ENCODE peak calls at places on chromosomes 4 and X, in six cellular contexts. One of them, this sample, is unnamed.

GRCh38 chrX:87805829-87806490 is 288.4 kb downstream of the KLHL4 start:
- DNase-seq in heart right ventricle: peak; percentile 3
- DNase-seq in left ventricle myocardium inferior: no peak
- DNase-seq in brain microvascular endothelial cell: no peak
- DNase-seq in AG04449: no peak
- DNase-seq in heart left ventricle: no peak
- DNase-seq in this sample: peak; percentile 7

GRCh38 chr4:165398570-165398969 is 19.8 kb downstream of the CPE start:
- DNase-seq in heart right ventricle: no peak
- DNase-seq in left ventricle myocardium inferior: no peak
- DNase-seq in brain microvascular endothelial cell: peak; percentile 76
- DNase-seq in AG04449: no peak
- DNase-seq in heart left ventricle: no peak
- DNase-seq in this sample: peak; percentile 69

GRCh38 chrX:77814210-77814609 is 28.2 kb upstream of the ATRX start:
- DNase-seq in heart right ventricle: no peak
- DNase-seq in left ventricle myocardium inferior: no peak
- DNase-seq in brain microvascular endothelial cell: no peak
- DNase-seq in AG04449: no peak
- DNase-seq in heart left ventricle: no peak
- DNase-seq in this sample: no peak

GRCh38 chr4:35151816-35152572 is 1092.3 kb downstream of the ARAP2 start:
- DNase-seq in heart right ventricle: no peak
- DNase-seq in left ventricle myocardium inferior: no peak
- DNase-seq in brain microvascular endothelial cell: no peak
- DNase-seq in AG04449: no peak
- DNase-seq in heart left ventricle: no peak
- DNase-seq in this sample: no peak

GRCh38 chrX:67787196-67787595 is 243.4 kb downstream of the AR start:
- DNase-seq in heart right ventricle: no peak
- DNase-seq in left ventricle myocardium inferior: no peak
- DNase-seq in brain microvascular endothelial cell: no peak
- DNase-seq in AG04449: no peak
- DNase-seq in heart left ventricle: no peak
- DNase-seq in this sample: no peak

GRCh38 chr4:3481113-3481531 is 18.0 kb downstream of the DOK7 start:
- DNase-seq in heart right ventricle: no peak
- DNase-seq in left ventricle myocardium inferior: no peak
- DNase-seq in brain microvascular endothelial cell: no peak
- DNase-seq in AG04449: no peak
- DNase-seq in heart left ventricle: no peak
- DNase-seq in this sample: no peak

GRCh38 chrX:26203556-26203955 is 11.3 kb downstream of the MAGEB6 start:
- DNase-seq in heart right ventricle: no peak
- DNase-seq in left ventricle myocardium inferior: no peak
- DNase-seq in brain microvascular endothelial cell: no peak
- DNase-seq in AG04449: no peak
- DNase-seq in heart left ventricle: no peak
- DNase-seq in this sample: no peak

GRCh38 chr4:139857021-139857420 is 191.4 kb downstream of the MGST2 start:
- DNase-seq in heart right ventricle: no peak
- DNase-seq in left ventricle myocardium inferior: no peak
- DNase-seq in brain microvascular endothelial cell: no peak
- DNase-seq in AG04449: no peak
- DNase-seq in heart left ventricle: no peak
- DNase-seq in this sample: no peak

GRCh38 chrX:154731881-154732280 is 19.0 kb downstream of the GAB3 start:
- DNase-seq in heart right ventricle: no peak
- DNase-seq in left ventricle myocardium inferior: no peak
- DNase-seq in brain microvascular endothelial cell: peak; percentile 52
- DNase-seq in AG04449: no peak
- DNase-seq in heart left ventricle: no peak
- DNase-seq in this sample: no peak

GRCh38 chr4:8728536-8729407 is 136.2 kb downstream of the CPZ start:
- DNase-seq in heart right ventricle: no peak
- DNase-seq in left ventricle myocardium inferior: no peak
- DNase-seq in brain microvascular endothelial cell: no peak
- DNase-seq in AG04449: no peak
- DNase-seq in heart left ventricle: no peak
- DNase-seq in this sample: no peak

GRCh38 chr4:68874507-68874906 is 58.7 kb downstream of the UGT2B10 start:
- DNase-seq in heart right ventricle: no peak
- DNase-seq in left ventricle myocardium inferior: no peak
- DNase-seq in brain microvascular endothelial cell: no peak
- DNase-seq in AG04449: no peak
- DNase-seq in heart left ventricle: no peak
- DNase-seq in this sample: no peak

GRCh38 chr4:87499415-87500106 is 29.6 kb downstream of the SPARCL1 start:
- DNase-seq in heart right ventricle: no peak
- DNase-seq in left ventricle myocardium inferior: no peak
- DNase-seq in brain microvascular endothelial cell: no peak
- DNase-seq in AG04449: no peak
- DNase-seq in heart left ventricle: no peak
- DNase-seq in this sample: no peak

GRCh38 chr4:176467011-176467410 is 147.2 kb downstream of the SPCS3 start:
- DNase-seq in heart right ventricle: no peak
- DNase-seq in left ventricle myocardium inferior: no peak
- DNase-seq in brain microvascular endothelial cell: no peak
- DNase-seq in AG04449: peak; percentile 87
- DNase-seq in heart left ventricle: no peak
- DNase-seq in this sample: peak; percentile 46

GRCh38 chrX:2627272-2627867 is 63.7 kb upstream of the CD99 start:
- DNase-seq in heart right ventricle: no peak
- DNase-seq in left ventricle myocardium inferior: no peak
- DNase-seq in brain microvascular endothelial cell: peak; percentile 16
- DNase-seq in AG04449: no peak
- DNase-seq in heart left ventricle: no peak
- DNase-seq in this sample: peak; percentile 34

GRCh38 chrX:38379088-38379487 is 26.7 kb downstream of the OTC start:
- DNase-seq in heart right ventricle: no peak
- DNase-seq in left ventricle myocardium inferior: no peak
- DNase-seq in brain microvascular endothelial cell: no peak
- DNase-seq in AG04449: no peak
- DNase-seq in heart left ventricle: no peak
- DNase-seq in this sample: no peak

GRCh38 chr4:119518230-119518892 is 110.2 kb downstream of the PDE5A start:
- DNase-seq in heart right ventricle: no peak
- DNase-seq in left ventricle myocardium inferior: no peak
- DNase-seq in brain microvascular endothelial cell: no peak
- DNase-seq in AG04449: no peak
- DNase-seq in heart left ventricle: no peak
- DNase-seq in this sample: no peak

GRCh38 chr4:140807491-140808257 is 51.5 kb upstream of the TBC1D9 start:
- DNase-seq in heart right ventricle: no peak
- DNase-seq in left ventricle myocardium inferior: no peak
- DNase-seq in brain microvascular endothelial cell: peak; percentile 11
- DNase-seq in AG04449: peak; percentile 5
- DNase-seq in heart left ventricle: no peak
- DNase-seq in this sample: peak; percentile 44

GRCh38 chr4:25144870-25145481 is 15.3 kb downstream of the SEPSECS start:
- DNase-seq in heart right ventricle: no peak
- DNase-seq in left ventricle myocardium inferior: no peak
- DNase-seq in brain microvascular endothelial cell: peak; percentile 12
- DNase-seq in AG04449: no peak
- DNase-seq in heart left ventricle: no peak
- DNase-seq in this sample: peak; percentile 43

GRCh38 chr4:136864580-136865185 is 667.6 kb downstream of the PCDH18 start:
- DNase-seq in heart right ventricle: peak; percentile 44
- DNase-seq in left ventricle myocardium inferior: no peak
- DNase-seq in brain microvascular endothelial cell: peak; percentile 77
- DNase-seq in AG04449: peak; percentile 9
- DNase-seq in heart left ventricle: no peak
- DNase-seq in this sample: peak; percentile 86

GRCh38 chrX:107629533-107629909 is 1.2 kb downstream of the PRPS1 start:
- DNase-seq in heart right ventricle: no peak
- DNase-seq in left ventricle myocardium inferior: no peak
- DNase-seq in brain microvascular endothelial cell: peak; percentile 4
- DNase-seq in AG04449: no peak
- DNase-seq in heart left ventricle: no peak
- DNase-seq in this sample: peak; percentile 27

GRCh38 chrX:43741843-43742573 is 85.9 kb downstream of the MAOA start:
- DNase-seq in heart right ventricle: peak; percentile 24
- DNase-seq in left ventricle myocardium inferior: no peak
- DNase-seq in brain microvascular endothelial cell: no peak
- DNase-seq in AG04449: no peak
- DNase-seq in heart left ventricle: no peak
- DNase-seq in this sample: peak; percentile 33

GRCh38 chrX:151397741-151398070 is 700 bp downstream of the VMA21 start:
- DNase-seq in heart right ventricle: no peak
- DNase-seq in left ventricle myocardium inferior: no peak
- DNase-seq in brain microvascular endothelial cell: no peak
- DNase-seq in AG04449: no peak
- DNase-seq in heart left ventricle: no peak
- DNase-seq in this sample: no peak

GRCh38 chrX:15505104-15505503 is 4.5 kb downstream of the BMX start:
- DNase-seq in heart right ventricle: no peak
- DNase-seq in left ventricle myocardium inferior: no peak
- DNase-seq in brain microvascular endothelial cell: no peak
- DNase-seq in AG04449: no peak
- DNase-seq in heart left ventricle: no peak
- DNase-seq in this sample: no peak

GRCh38 chr4:98571161-98571786 is 87.1 kb downstream of the TSPAN5 start:
- DNase-seq in heart right ventricle: no peak
- DNase-seq in left ventricle myocardium inferior: no peak
- DNase-seq in brain microvascular endothelial cell: no peak
- DNase-seq in AG04449: no peak
- DNase-seq in heart left ventricle: no peak
- DNase-seq in this sample: no peak

DNA sequence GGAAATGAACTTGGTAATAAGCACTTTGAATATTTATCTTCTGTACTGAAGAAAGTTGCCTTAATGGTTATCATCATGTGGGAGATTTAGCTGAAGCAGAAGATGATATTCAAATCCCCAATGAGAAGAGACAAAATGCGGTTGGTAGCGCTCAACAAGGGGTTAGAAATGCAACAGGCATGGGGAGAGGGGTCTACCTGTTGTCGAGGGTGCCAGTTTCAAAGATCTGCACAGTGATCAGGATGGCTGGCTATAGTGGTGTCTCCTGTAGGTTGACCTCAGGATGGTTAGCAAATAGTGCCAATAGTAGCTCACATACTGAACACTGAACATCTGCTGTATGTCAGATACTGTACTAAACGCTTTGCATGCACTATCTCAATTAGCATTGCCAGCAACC is 7.0 kb upstream of the HS6ST2 start:
- DNase-seq in heart right ventricle: no peak
- DNase-seq in left ventricle myocardium inferior: no peak
- DNase-seq in brain microvascular endothelial cell: no peak
- DNase-seq in AG04449: no peak
- DNase-seq in heart left ventricle: no peak
- DNase-seq in this sample: no peak
- TF ChIP-seq CTCF in heart right ventricle: no peak
- TF ChIP-seq CTCF in left ventricle myocardium inferior: no peak
- TF ChIP-seq CTCF in brain microvascular endothelial cell: no peak
- TF ChIP-seq CTCF in AG04449: no peak
- TF ChIP-seq CTCF in heart left ventricle: no peak
- TF ChIP-seq CTCF in this sample: no peak

GRCh38 chrX:134764202-134764785 is 106.0 kb upstream of the PLAC1 start:
- DNase-seq in heart right ventricle: no peak
- DNase-seq in left ventricle myocardium inferior: no peak
- DNase-seq in brain microvascular endothelial cell: no peak
- DNase-seq in AG04449: no peak
- DNase-seq in heart left ventricle: no peak
- DNase-seq in this sample: peak; percentile 23
- TF ChIP-seq CTCF in heart right ventricle: no peak
- TF ChIP-seq CTCF in left ventricle myocardium inferior: peak; percentile 12
- TF ChIP-seq CTCF in brain microvascular endothelial cell: peak; percentile 42
- TF ChIP-seq CTCF in AG04449: peak; percentile 10
- TF ChIP-seq CTCF in heart left ventricle: no peak
- TF ChIP-seq CTCF in this sample: peak; percentile 19

GRCh38 chrX:115894087-115894486 is 276.5 kb upstream of the AGTR2 start:
- DNase-seq in heart right ventricle: no peak
- DNase-seq in left ventricle myocardium inferior: no peak
- DNase-seq in brain microvascular endothelial cell: peak; percentile 13
- DNase-seq in AG04449: no peak
- DNase-seq in heart left ventricle: no peak
- DNase-seq in this sample: peak; percentile 52
- TF ChIP-seq CTCF in heart right ventricle: peak; percentile 32
- TF ChIP-seq CTCF in left ventricle myocardium inferior: no peak
- TF ChIP-seq CTCF in brain microvascular endothelial cell: peak; percentile 44
- TF ChIP-seq CTCF in AG04449: no peak
- TF ChIP-seq CTCF in heart left ventricle: peak; percentile 12
- TF ChIP-seq CTCF in this sample: peak; percentile 33

GRCh38 chr4:7637971-7638370 is 203.2 kb upstream of the PSAPL1 start:
- DNase-seq in heart right ventricle: no peak
- DNase-seq in left ventricle myocardium inferior: no peak
- DNase-seq in brain microvascular endothelial cell: no peak
- DNase-seq in AG04449: no peak
- DNase-seq in heart left ventricle: no peak
- DNase-seq in this sample: no peak

GRCh38 chr4:7638463-7638862 is 203.7 kb upstream of the PSAPL1 start:
- DNase-seq in heart right ventricle: no peak
- DNase-seq in left ventricle myocardium inferior: no peak
- DNase-seq in brain microvascular endothelial cell: no peak
- DNase-seq in AG04449: no peak
- DNase-seq in heart left ventricle: no peak
- DNase-seq in this sample: no peak

GRCh38 chr4:7640136-7640535 is 205.4 kb upstream of the PSAPL1 start:
- DNase-seq in heart right ventricle: no peak
- DNase-seq in left ventricle myocardium inferior: no peak
- DNase-seq in brain microvascular endothelial cell: no peak
- DNase-seq in AG04449: no peak
- DNase-seq in heart left ventricle: no peak
- DNase-seq in this sample: no peak

GRCh38 chr4:7637139-7637538 is 202.4 kb upstream of the PSAPL1 start:
- DNase-seq in heart right ventricle: no peak
- DNase-seq in left ventricle myocardium inferior: no peak
- DNase-seq in brain microvascular endothelial cell: no peak
- DNase-seq in AG04449: no peak
- DNase-seq in heart left ventricle: no peak
- DNase-seq in this sample: no peak

DNA sequence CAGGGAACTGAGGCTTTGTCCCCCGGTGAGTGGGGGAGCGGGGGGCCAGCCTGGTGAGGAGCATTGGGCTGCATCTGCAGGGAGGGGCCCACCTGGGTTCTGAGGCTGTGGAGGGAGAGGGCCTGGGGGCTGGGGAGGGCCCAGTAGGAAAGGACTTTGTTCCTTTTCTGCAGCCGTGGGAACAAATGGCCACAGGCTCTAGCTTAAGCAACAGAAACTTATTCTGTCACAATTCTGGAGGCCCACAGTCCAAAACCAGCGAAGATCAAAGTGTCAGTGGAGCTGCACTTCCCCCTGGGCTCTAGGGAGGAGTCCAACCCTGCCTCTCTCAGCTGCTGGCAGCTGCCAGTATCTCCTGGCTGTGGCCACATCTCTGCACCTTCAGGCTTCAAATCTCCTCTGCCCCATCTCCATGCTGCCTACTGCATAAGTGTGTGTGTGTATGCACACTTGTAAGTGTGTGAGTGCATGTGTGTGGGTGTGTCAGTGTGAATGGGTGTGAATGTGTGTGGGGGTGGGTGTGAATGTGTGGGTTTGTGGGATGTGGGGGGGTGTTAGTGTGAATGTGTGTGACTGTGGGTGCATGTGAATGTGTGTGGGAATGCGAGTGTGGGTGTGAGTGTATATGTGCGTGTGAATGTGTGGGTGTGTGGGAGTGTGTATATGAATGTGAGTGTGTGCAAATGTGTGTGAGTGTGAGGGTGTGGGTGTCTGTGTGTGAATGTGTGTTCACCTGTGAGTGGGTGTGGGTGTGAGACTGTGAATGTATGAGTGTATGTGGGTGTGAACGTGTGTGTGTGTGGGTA is 204.5 kb upstream of the PSAPL1 start:
- DNase-seq in heart right ventricle: no peak
- DNase-seq in left ventricle myocardium inferior: no peak
- DNase-seq in brain microvascular endothelial cell: no peak
- DNase-seq in AG04449: no peak
- DNase-seq in heart left ventricle: no peak
- DNase-seq in this sample: no peak
- TF ChIP-seq CTCF in heart right ventricle: no peak
- TF ChIP-seq CTCF in left ventricle myocardium inferior: no peak
- TF ChIP-seq CTCF in brain microvascular endothelial cell: no peak
- TF ChIP-seq CTCF in AG04449: no peak
- TF ChIP-seq CTCF in heart left ventricle: no peak
- TF ChIP-seq CTCF in this sample: no peak